ENCODE peak calls at places on chromosomes 5 and 9, in six cellular contexts. Y is psoas muscle; I is ovary; O is GM23338; F is CD4-positive, alpha-beta T cell; B is heart right ventricle. N is an unnamed sample.

GRCh38 chr5:131382407-131383395 is 118.8 kb downstream of the CDC42SE2 start:
- DNase-seq in B (no peak), F (peak), Y (no peak), O (peak), I (no peak), N (no peak)

GRCh38 chr5:105146867-105147266 is 1584.3 kb upstream of the NUDT12 start:
- DNase-seq in B (no peak), Y (no peak), O (no peak), I (no peak), F (no peak), N (no peak)

GRCh38 chr5:60161340-60161934 is 267.9 kb upstream of the PDE4D start:
- DNase-seq in O (peak), I (no peak), B (no peak), Y (no peak), F (no peak), N (no peak)

GRCh38 chr9:89366711-89367110 is 48.4 kb downstream of the SECISBP2 start:
- DNase-seq in O (no peak), B (no peak), Y (no peak), F (no peak), I (no peak), N (no peak)

GRCh38 chr5:174609116-174609515 is 115.3 kb upstream of the MSX2 start:
- DNase-seq in B (no peak), Y (no peak), O (no peak), I (no peak), F (no peak), N (no peak)

GRCh38 chr9:89436963-89437625 is 60.8 kb downstream of the SEMA4D start:
- DNase-seq in F (peak), B (no peak), Y (no peak), I (no peak), O (no peak), N (no peak)

GRCh38 chr9:126564128-126564527 is 49.6 kb upstream of the LMX1B start:
- DNase-seq in B (no peak), Y (no peak), O (no peak), I (no peak), F (no peak), N (peak)

GRCh38 chr9:121972501-121972981 is 120.6 kb downstream of the TTLL11 start:
- DNase-seq in B (no peak), F (no peak), Y (no peak), I (no peak), O (peak), N (no peak)

GRCh38 chr9:96442491-96442890 is 7.5 kb upstream of the HABP4 start:
- DNase-seq in O (no peak), I (no peak), Y (no peak), F (no peak), B (no peak), N (no peak)

GRCh38 chr5:156824800-156825199 is 25.3 kb upstream of the PPP1R2B start:
- DNase-seq in I (peak), O (peak), F (no peak), B (no peak), Y (no peak), N (no peak)

GRCh38 chr9:116469128-116469527 is 218.0 kb upstream of the TRIM32 start:
- DNase-seq in I (no peak), Y (no peak), F (no peak), B (no peak), O (no peak), N (no peak)

GRCh38 chr9:96665789-96666188 is 10.7 kb upstream of the PRXL2C start:
- DNase-seq in B (no peak), F (no peak), Y (no peak), I (no peak), O (no peak), N (no peak)

GRCh38 chr5:31113101-31113500 is 80.4 kb upstream of the CDH6 start:
- DNase-seq in F (no peak), B (no peak), I (no peak), Y (no peak), O (no peak), N (no peak)

GRCh38 chr9:12702160-12702758 is 9.1 kb downstream of the TYRP1 start:
- DNase-seq in O (peak), I (no peak), B (peak), F (no peak), Y (peak), N (peak)

GRCh38 chr5:124289641-124290201 is 456.7 kb downstream of the ZNF608 start:
- DNase-seq in B (no peak), I (no peak), Y (no peak), O (peak), F (no peak), N (no peak)

GRCh38 chr9:70525553-70525952 is 111.1 kb upstream of the KLF9 start:
- DNase-seq in O (no peak), I (no peak), Y (no peak), F (no peak), B (no peak), N (no peak)

GRCh38 chr9:78775211-78775610 is 478.3 kb downstream of the PSAT1 start:
- DNase-seq in O (no peak), B (no peak), F (no peak), Y (no peak), I (no peak), N (no peak)

DNA sequence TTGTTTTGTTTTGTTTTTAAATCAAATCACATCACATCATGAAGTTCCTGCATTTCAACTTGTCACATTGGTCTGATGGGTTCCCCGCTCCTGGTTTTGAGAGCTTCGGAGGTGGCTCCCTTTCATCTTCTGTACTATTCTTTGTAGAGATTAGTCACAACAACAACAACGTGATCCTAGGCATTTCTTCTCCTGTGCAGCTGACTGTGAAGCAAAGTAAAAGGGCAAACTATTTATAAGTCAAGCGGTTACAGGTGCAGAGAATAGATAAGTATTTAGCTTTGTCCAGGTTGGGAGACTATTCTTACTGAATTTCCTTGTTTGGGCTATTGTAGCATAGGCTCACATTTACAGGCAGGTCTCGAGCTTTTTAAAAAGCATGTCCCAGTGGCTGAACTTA is 197.7 kb upstream of the CDKN2B start:
- DNase-seq in Y (no peak), O (no peak), B (no peak), I (no peak), F (no peak), N (no peak)
- TF ChIP-seq CTCF in Y (no peak), O (no peak), B (no peak), I (no peak), F (no peak), N (no peak)

DNA sequence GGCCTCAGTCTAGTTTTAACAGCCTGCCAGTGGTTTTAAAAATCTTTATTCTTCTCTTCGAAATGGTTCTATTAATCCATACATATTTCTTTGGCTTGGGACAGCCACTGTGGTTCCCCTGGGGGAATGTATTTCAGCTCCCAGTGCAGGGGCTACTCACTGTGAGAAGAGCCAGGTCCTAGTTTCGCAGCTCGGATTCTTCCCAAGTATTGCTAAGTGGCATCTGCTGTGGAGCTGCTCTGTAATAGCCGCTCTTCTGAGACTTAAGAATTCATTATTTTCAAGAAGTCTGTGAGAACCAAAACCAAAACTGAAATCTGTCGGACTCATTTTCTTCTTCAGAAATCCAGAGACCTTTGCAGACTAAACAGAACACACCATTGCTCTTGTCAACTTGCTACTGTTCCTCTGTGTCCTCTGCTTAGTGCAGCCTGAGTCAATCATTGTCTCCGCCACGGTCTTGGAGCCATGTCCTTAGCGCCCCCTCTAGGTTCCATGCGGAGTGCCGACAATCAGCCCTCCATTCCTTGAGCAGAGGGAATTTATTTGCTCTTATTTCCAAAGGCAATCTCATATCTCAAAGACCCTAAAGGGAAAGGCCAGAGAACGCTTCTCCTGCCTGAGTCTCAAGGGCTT is 478.2 kb downstream of the SPATA31D1 start:
- DNase-seq in B (peak), O (peak), Y (no peak), I (no peak), F (no peak), N (peak)
- TF ChIP-seq CTCF in B (peak), O (peak), Y (peak), I (no peak), F (no peak), N (peak)

GRCh38 chr9:92986175-92987110 is 39.1 kb downstream of the FGD3 start:
- DNase-seq in B (no peak), F (peak), Y (no peak), I (no peak), O (peak), N (no peak)
- TF ChIP-seq CTCF in B (peak), F (peak), Y (peak), I (no peak), O (peak), N (peak)

DNA sequence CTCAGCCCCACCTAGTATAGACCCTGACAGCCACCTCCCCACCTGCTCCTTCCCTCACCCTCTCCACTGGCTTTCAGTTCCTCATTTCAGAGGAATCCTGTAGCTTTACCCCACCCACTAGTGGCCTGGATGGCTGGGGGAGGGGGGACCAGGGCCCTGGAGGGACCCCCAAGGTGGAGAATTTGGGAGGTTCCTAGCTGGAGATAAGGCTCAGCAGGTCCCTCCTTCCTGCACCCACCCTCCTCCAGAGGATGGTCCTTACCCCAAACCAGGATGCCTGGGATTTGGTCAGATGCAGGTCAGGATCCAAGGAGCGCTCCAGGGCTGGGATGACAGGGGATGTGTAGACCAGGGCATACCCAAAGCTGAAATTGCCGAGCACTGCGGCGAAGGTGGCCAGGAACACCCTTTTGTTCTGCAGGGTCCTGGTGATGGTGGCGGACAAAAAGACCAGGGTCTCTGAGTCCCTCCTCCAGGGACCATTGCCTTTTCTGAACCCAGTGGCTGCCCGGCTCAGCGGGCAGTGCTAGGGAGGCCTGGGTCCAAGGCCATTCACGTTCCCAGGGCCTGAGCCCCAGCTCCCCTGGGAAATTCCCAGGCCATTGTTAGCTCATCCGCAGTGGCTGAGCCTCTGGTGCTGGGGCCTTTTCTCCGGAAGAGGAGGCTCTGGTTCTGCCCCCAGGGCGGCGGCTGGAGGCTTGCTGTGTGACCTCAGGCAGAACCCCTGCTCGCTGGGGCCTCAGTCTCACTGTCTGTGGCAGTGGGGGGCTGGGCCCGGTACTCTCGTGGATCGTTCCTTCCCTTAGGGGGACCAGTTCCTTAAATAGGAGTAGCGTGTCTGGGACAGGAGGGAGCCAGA is 678 bp downstream of the SLC2A6 start:
- DNase-seq in O (peak), I (no peak), F (no peak), B (peak), Y (peak), N (peak)
- TF ChIP-seq CTCF in O (no peak), I (no peak), F (no peak), B (no peak), Y (no peak), N (no peak)

GRCh38 chr9:5440426-5440825 is 2.7 kb upstream of the PLGRKT start:
- DNase-seq in I (no peak), B (no peak), Y (no peak), F (no peak), O (no peak), N (no peak)

GRCh38 chr9:5441043-5441442 is 3.3 kb upstream of the PLGRKT start:
- DNase-seq in O (no peak), B (no peak), I (no peak), Y (no peak), F (no peak), N (no peak)

GRCh38 chr9:5438301-5439162 is 807 bp upstream of the PLGRKT start:
- DNase-seq in F (peak), O (no peak), Y (no peak), I (no peak), B (no peak), N (no peak)

GRCh38 chr9:5443845-5444244 is 6.1 kb upstream of the PLGRKT start:
- DNase-seq in Y (no peak), F (no peak), O (no peak), B (no peak), I (no peak), N (no peak)

DNA sequence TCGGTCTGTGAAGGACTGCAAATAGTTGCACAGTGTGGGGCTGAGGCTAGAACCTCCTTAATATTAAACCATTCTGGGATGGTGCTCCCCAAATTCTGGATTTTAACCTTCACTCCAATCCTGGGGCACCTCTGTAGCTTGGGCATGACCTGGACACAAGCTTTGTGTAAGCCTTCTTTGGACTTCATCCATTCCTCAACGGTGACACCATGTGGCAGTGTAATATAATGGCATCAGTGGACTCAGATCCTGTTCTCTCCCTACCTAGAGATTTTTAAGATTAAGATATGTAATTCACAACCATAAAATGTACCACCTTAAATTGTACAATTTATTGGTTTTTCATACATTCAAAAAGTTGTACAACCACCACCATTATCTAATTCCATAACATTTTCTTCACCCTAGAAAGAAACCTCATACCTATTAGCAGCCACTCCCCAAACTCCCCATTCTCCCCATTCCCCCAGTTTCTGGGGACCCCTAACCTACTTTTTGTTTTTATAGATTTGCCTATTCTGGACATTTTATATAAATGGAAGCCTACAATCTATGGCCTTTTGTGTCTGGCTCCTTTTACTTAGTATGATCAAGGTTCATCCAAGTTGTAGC is 4.8 kb upstream of the PLGRKT start:
- DNase-seq in O (peak), F (no peak), I (no peak), Y (no peak), B (no peak), N (no peak)
- TF ChIP-seq CTCF in O (peak), F (peak), I (no peak), Y (peak), B (peak), N (peak)

DNA sequence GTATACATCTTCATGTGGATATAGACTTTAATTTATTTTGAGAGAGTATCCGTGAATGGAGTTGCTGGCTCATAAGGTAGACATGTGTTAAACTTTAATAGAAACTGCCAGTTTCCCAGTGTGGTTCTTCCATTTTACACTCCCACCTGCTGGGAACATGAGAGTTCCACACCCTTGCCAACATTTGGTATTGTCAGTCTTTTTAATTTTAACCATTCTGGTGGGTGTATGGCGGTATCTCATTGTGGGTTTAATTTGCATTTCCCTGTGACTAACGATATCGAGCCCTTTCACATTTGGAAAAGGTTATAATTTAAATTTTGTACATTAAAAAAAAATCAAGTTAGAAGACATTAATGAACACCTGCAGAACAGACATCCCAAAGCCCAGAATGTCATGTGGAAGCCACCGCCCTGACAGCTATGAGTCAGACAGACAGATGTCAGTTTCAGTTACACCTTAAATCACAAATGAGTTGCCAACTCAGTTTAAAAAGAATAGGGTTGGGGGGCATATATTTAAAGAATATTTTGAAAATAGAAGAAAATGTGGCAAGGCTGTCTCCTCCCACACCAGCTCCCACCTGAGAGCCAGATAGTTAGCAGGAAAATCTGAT is 36.9 kb downstream of the ANKRD33B start:
- DNase-seq in Y (no peak), B (no peak), I (no peak), O (no peak), F (no peak), N (no peak)
- TF ChIP-seq CTCF in Y (no peak), B (no peak), I (no peak), O (no peak), F (no peak), N (no peak)

DNA sequence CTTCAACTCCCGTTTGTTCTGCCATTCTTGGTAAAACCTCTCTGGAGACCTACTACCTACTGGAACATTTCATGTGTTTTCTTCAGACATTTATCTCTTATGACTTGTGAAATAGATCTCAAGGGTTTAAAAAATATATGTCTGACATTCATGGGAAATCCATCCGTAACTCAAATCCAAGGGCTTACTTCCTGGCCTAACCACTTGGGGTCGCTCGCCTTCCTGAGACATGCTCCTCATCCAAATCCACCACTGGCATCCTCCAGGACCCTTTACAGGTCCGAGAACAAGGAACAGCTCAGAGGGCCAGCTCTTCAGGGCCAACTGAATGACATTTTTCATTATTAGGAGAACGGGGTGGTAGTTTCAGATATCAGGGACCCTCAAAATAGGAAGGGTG is 235.1 kb upstream of the TUT7 start:
- DNase-seq in F (no peak), B (no peak), I (no peak), O (peak), Y (no peak), N (no peak)
- TF ChIP-seq CTCF in F (no peak), B (no peak), I (no peak), O (peak), Y (no peak), N (no peak)

GRCh38 chr5:115963566-115963965 is 1.3 kb downstream of the LVRN start:
- DNase-seq in O (peak), B (no peak), I (no peak), Y (no peak), F (no peak), N (no peak)

GRCh38 chr5:115962239-115962564 is at the start of gene LVRN:
- DNase-seq in B (no peak), Y (no peak), F (no peak), I (no peak), O (no peak), N (no peak)

GRCh38 chr5:115956957-115957356 is 5.3 kb upstream of the LVRN start:
- DNase-seq in B (no peak), O (no peak), F (no peak), I (no peak), Y (no peak), N (no peak)

GRCh38 chr5:115961413-115962238 is 649 bp upstream of the LVRN start:
- DNase-seq in I (no peak), O (peak), B (peak), Y (peak), F (no peak), N (peak)

DNA sequence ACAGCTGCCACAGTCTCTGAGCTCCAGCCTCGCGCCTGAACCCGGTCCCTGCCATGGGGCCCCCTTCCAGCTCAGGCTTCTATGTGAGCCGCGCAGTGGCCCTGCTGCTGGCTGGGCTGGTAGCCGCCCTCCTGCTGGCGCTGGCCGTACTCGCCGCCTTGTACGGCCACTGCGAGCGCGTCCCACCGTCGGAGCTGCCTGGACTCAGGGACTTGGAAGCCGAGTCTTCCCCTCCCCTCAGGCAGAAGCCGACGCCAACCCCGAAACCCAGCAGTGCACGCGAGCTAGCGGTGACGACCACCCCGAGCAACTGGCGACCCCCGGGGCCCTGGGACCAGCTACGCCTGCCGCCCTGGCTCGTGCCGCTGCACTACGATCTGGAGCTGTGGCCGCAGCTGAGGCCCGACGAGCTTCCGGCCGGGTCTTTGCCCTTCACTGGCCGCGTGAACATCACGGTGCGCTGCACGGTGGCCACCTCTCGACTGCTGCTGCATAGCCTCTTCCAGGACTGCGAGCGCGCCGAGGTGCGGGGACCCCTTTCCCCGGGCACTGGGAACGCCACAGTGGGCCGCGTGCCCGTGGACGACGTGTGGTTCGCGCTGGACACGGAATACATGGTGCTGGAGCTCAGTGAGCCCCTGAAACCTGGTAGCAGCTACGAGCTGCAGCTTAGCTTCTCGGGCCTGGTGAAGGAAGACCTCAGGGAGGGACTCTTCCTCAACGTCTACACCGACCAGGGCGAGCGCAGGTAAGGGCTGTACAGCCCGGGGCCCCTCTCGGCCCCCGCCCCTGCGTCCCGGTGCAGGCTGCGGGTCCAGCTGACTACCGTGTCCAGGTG is 509 bp downstream of the LVRN start:
- DNase-seq in Y (peak), F (no peak), B (peak), O (peak), I (peak), N (peak)
- TF ChIP-seq CTCF in Y (no peak), F (no peak), B (no peak), O (no peak), I (no peak), N (no peak)